ENCODE peak calls at places on chromosomes 4 and X, in seven cellular contexts. One of them, this sample, is unnamed.

GRCh38 chr4:156971168-156971601 is 414 bp downstream of the PDGFC start:
- DNase-seq in CD4-positive, CD25-positive, alpha-beta regulatory T cell: no peak
- DNase-seq in lower lobe of right lung: peak
- DNase-seq in hepatocyte: no peak
- DNase-seq in stomach: peak
- DNase-seq in adrenal gland: peak
- DNase-seq in tibial nerve: no peak
- DNase-seq in this sample: no peak

GRCh38 chrX:51802917-51803688 is 59.9 kb downstream of the GSPT2 start:
- DNase-seq in adrenal gland: peak
- DNase-seq in hepatocyte: peak
- DNase-seq in stomach: peak
- DNase-seq in CD4-positive, CD25-positive, alpha-beta regulatory T cell: peak
- DNase-seq in lower lobe of right lung: peak
- DNase-seq in tibial nerve: no peak
- DNase-seq in this sample: peak

GRCh38 chr4:24076811-24077210 is 187.0 kb upstream of the PPARGC1A start:
- DNase-seq in lower lobe of right lung: no peak
- DNase-seq in adrenal gland: no peak
- DNase-seq in tibial nerve: no peak
- DNase-seq in CD4-positive, CD25-positive, alpha-beta regulatory T cell: no peak
- DNase-seq in stomach: no peak
- DNase-seq in hepatocyte: no peak
- DNase-seq in this sample: no peak

GRCh38 chr4:73897380-73898136 is 28.4 kb downstream of the CXCL1 start:
- DNase-seq in stomach: no peak
- DNase-seq in lower lobe of right lung: no peak
- DNase-seq in tibial nerve: no peak
- DNase-seq in adrenal gland: no peak
- DNase-seq in hepatocyte: no peak
- DNase-seq in CD4-positive, CD25-positive, alpha-beta regulatory T cell: no peak
- DNase-seq in this sample: no peak

GRCh38 chr4:183746305-183747229 is 87.5 kb downstream of the TRAPPC11 start:
- DNase-seq in adrenal gland: no peak
- DNase-seq in tibial nerve: no peak
- DNase-seq in stomach: no peak
- DNase-seq in CD4-positive, CD25-positive, alpha-beta regulatory T cell: no peak
- DNase-seq in lower lobe of right lung: no peak
- DNase-seq in hepatocyte: no peak
- DNase-seq in this sample: no peak

GRCh38 chrX:104330966-104331365 is 76.2 kb upstream of the ESX1 start:
- DNase-seq in stomach: no peak
- DNase-seq in adrenal gland: no peak
- DNase-seq in hepatocyte: no peak
- DNase-seq in tibial nerve: no peak
- DNase-seq in CD4-positive, CD25-positive, alpha-beta regulatory T cell: no peak
- DNase-seq in lower lobe of right lung: no peak
- DNase-seq in this sample: no peak

GRCh38 chrX:81120270-81120935 is 81.3 kb downstream of the HMGN5 start:
- DNase-seq in stomach: no peak
- DNase-seq in hepatocyte: no peak
- DNase-seq in CD4-positive, CD25-positive, alpha-beta regulatory T cell: peak
- DNase-seq in lower lobe of right lung: no peak
- DNase-seq in tibial nerve: no peak
- DNase-seq in adrenal gland: no peak
- DNase-seq in this sample: no peak

GRCh38 chr4:100736651-100737450 is 219.0 kb upstream of the EMCN start:
- DNase-seq in CD4-positive, CD25-positive, alpha-beta regulatory T cell: no peak
- DNase-seq in stomach: no peak
- DNase-seq in hepatocyte: peak
- DNase-seq in lower lobe of right lung: no peak
- DNase-seq in tibial nerve: no peak
- DNase-seq in adrenal gland: no peak
- DNase-seq in this sample: no peak

GRCh38 chrX:53249387-53250042 is 24.5 kb upstream of the KDM5C start:
- DNase-seq in CD4-positive, CD25-positive, alpha-beta regulatory T cell: no peak
- DNase-seq in tibial nerve: no peak
- DNase-seq in stomach: no peak
- DNase-seq in adrenal gland: no peak
- DNase-seq in lower lobe of right lung: no peak
- DNase-seq in hepatocyte: no peak
- DNase-seq in this sample: no peak

GRCh38 chrX:130015181-130015580 is 32.7 kb downstream of the BCORL1 start:
- DNase-seq in hepatocyte: no peak
- DNase-seq in stomach: no peak
- DNase-seq in adrenal gland: no peak
- DNase-seq in lower lobe of right lung: no peak
- DNase-seq in tibial nerve: no peak
- DNase-seq in CD4-positive, CD25-positive, alpha-beta regulatory T cell: no peak
- DNase-seq in this sample: no peak

GRCh38 chr4:124868495-124868894 is 156.0 kb upstream of the ANKRD50 start:
- DNase-seq in lower lobe of right lung: no peak
- DNase-seq in stomach: no peak
- DNase-seq in CD4-positive, CD25-positive, alpha-beta regulatory T cell: no peak
- DNase-seq in adrenal gland: no peak
- DNase-seq in hepatocyte: no peak
- DNase-seq in tibial nerve: no peak
- DNase-seq in this sample: no peak

GRCh38 chrX:19747672-19748610 is 139.5 kb downstream of the SH3KBP1 start:
- DNase-seq in lower lobe of right lung: peak
- DNase-seq in CD4-positive, CD25-positive, alpha-beta regulatory T cell: peak
- DNase-seq in adrenal gland: no peak
- DNase-seq in hepatocyte: no peak
- DNase-seq in stomach: no peak
- DNase-seq in tibial nerve: no peak
- DNase-seq in this sample: peak

GRCh38 chr4:48913346-48913745 is 6.8 kb upstream of the OCIAD2 start:
- DNase-seq in CD4-positive, CD25-positive, alpha-beta regulatory T cell: no peak
- DNase-seq in adrenal gland: peak
- DNase-seq in hepatocyte: no peak
- DNase-seq in tibial nerve: no peak
- DNase-seq in lower lobe of right lung: no peak
- DNase-seq in stomach: no peak
- DNase-seq in this sample: no peak

GRCh38 chr4:15197005-15197404 is 194.7 kb downstream of the CPEB2 start:
- DNase-seq in adrenal gland: no peak
- DNase-seq in hepatocyte: peak
- DNase-seq in stomach: no peak
- DNase-seq in CD4-positive, CD25-positive, alpha-beta regulatory T cell: no peak
- DNase-seq in lower lobe of right lung: no peak
- DNase-seq in tibial nerve: no peak
- DNase-seq in this sample: no peak

GRCh38 chrX:106300656-106301055 is 132.6 kb downstream of the PWWP3B start:
- DNase-seq in lower lobe of right lung: no peak
- DNase-seq in CD4-positive, CD25-positive, alpha-beta regulatory T cell: no peak
- DNase-seq in adrenal gland: no peak
- DNase-seq in hepatocyte: no peak
- DNase-seq in stomach: no peak
- DNase-seq in tibial nerve: no peak
- DNase-seq in this sample: no peak

GRCh38 chrX:63754141-63754859 is 30.7 kb downstream of the ARHGEF9 start:
- DNase-seq in CD4-positive, CD25-positive, alpha-beta regulatory T cell: peak
- DNase-seq in stomach: no peak
- DNase-seq in adrenal gland: peak
- DNase-seq in hepatocyte: peak
- DNase-seq in tibial nerve: no peak
- DNase-seq in lower lobe of right lung: no peak
- DNase-seq in this sample: peak

GRCh38 chrX:40579880-40580536 is 762 bp upstream of the ATP6AP2 start:
- DNase-seq in CD4-positive, CD25-positive, alpha-beta regulatory T cell: no peak
- DNase-seq in tibial nerve: no peak
- DNase-seq in adrenal gland: no peak
- DNase-seq in lower lobe of right lung: no peak
- DNase-seq in stomach: no peak
- DNase-seq in hepatocyte: peak
- DNase-seq in this sample: no peak

GRCh38 chrX:96971812-96972211 is 88.1 kb downstream of the RPA4 start:
- DNase-seq in hepatocyte: no peak
- DNase-seq in tibial nerve: no peak
- DNase-seq in CD4-positive, CD25-positive, alpha-beta regulatory T cell: no peak
- DNase-seq in adrenal gland: no peak
- DNase-seq in stomach: no peak
- DNase-seq in lower lobe of right lung: no peak
- DNase-seq in this sample: no peak

GRCh38 chr4:7410470-7410869 is 24.3 kb downstream of the PSAPL1 start:
- DNase-seq in hepatocyte: no peak
- DNase-seq in lower lobe of right lung: no peak
- DNase-seq in stomach: no peak
- DNase-seq in tibial nerve: no peak
- DNase-seq in CD4-positive, CD25-positive, alpha-beta regulatory T cell: no peak
- DNase-seq in adrenal gland: no peak
- DNase-seq in this sample: no peak

GRCh38 chr4:7412586-7412975 is 22.1 kb downstream of the PSAPL1 start:
- DNase-seq in lower lobe of right lung: no peak
- DNase-seq in stomach: peak
- DNase-seq in adrenal gland: no peak
- DNase-seq in CD4-positive, CD25-positive, alpha-beta regulatory T cell: no peak
- DNase-seq in tibial nerve: no peak
- DNase-seq in hepatocyte: no peak
- DNase-seq in this sample: no peak

GRCh38 chr4:7414046-7414445 is 20.7 kb downstream of the PSAPL1 start:
- DNase-seq in lower lobe of right lung: no peak
- DNase-seq in adrenal gland: no peak
- DNase-seq in stomach: peak
- DNase-seq in tibial nerve: no peak
- DNase-seq in CD4-positive, CD25-positive, alpha-beta regulatory T cell: no peak
- DNase-seq in hepatocyte: no peak
- DNase-seq in this sample: no peak

GRCh38 chr4:7411491-7411890 is 23.2 kb downstream of the PSAPL1 start:
- DNase-seq in lower lobe of right lung: no peak
- DNase-seq in tibial nerve: no peak
- DNase-seq in adrenal gland: no peak
- DNase-seq in stomach: peak
- DNase-seq in CD4-positive, CD25-positive, alpha-beta regulatory T cell: no peak
- DNase-seq in hepatocyte: no peak
- DNase-seq in this sample: no peak

GRCh38 chr4:7411896-7412585 is 22.7 kb downstream of the PSAPL1 start:
- DNase-seq in adrenal gland: no peak
- DNase-seq in CD4-positive, CD25-positive, alpha-beta regulatory T cell: no peak
- DNase-seq in lower lobe of right lung: peak
- DNase-seq in hepatocyte: no peak
- DNase-seq in stomach: peak
- DNase-seq in tibial nerve: no peak
- DNase-seq in this sample: no peak
- H3K27ac ChIP-seq in adrenal gland: no peak
- H3K27ac ChIP-seq in CD4-positive, CD25-positive, alpha-beta regulatory T cell: no peak
- H3K27ac ChIP-seq in lower lobe of right lung: no peak
- H3K27ac ChIP-seq in hepatocyte: no peak
- H3K27ac ChIP-seq in stomach: no peak
- H3K27ac ChIP-seq in tibial nerve: no peak
- H3K27ac ChIP-seq in this sample: no peak

DNA sequence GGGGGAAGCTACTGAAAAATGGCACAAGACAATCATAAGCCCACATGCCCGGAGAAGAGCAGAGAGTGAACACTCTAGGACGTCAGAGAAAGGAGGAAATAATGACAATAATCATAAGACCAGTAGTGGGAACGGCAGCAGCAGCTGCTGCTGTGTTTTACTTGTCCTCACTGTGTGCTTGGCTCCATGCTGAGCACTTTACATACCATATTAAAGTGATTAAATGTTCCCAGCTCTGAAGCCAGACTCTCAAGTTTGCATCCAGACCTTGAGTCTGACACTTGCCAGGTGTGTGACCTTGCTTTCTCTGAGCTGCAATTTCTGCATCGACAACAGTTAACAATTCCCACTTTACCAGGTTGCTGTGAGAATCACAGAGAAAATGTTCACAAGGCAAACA is 255.4 kb downstream of the SPANXN1 start:
- DNase-seq in hepatocyte: no peak
- DNase-seq in adrenal gland: no peak
- DNase-seq in lower lobe of right lung: no peak
- DNase-seq in stomach: no peak
- DNase-seq in CD4-positive, CD25-positive, alpha-beta regulatory T cell: no peak
- DNase-seq in tibial nerve: no peak
- DNase-seq in this sample: no peak
- H3K27ac ChIP-seq in hepatocyte: no peak
- H3K27ac ChIP-seq in adrenal gland: no peak
- H3K27ac ChIP-seq in lower lobe of right lung: no peak
- H3K27ac ChIP-seq in stomach: no peak
- H3K27ac ChIP-seq in CD4-positive, CD25-positive, alpha-beta regulatory T cell: no peak
- H3K27ac ChIP-seq in tibial nerve: no peak
- H3K27ac ChIP-seq in this sample: no peak

GRCh38 chrX:45070116-45071007 is 130.3 kb downstream of the DIPK2B start:
- DNase-seq in tibial nerve: no peak
- DNase-seq in hepatocyte: peak
- DNase-seq in adrenal gland: no peak
- DNase-seq in lower lobe of right lung: no peak
- DNase-seq in CD4-positive, CD25-positive, alpha-beta regulatory T cell: peak
- DNase-seq in stomach: no peak
- DNase-seq in this sample: no peak
- H3K27ac ChIP-seq in tibial nerve: no peak
- H3K27ac ChIP-seq in hepatocyte: no peak
- H3K27ac ChIP-seq in adrenal gland: no peak
- H3K27ac ChIP-seq in lower lobe of right lung: no peak
- H3K27ac ChIP-seq in CD4-positive, CD25-positive, alpha-beta regulatory T cell: peak
- H3K27ac ChIP-seq in stomach: no peak
- H3K27ac ChIP-seq in this sample: no peak

GRCh38 chr4:88027611-88028608 is 20.5 kb downstream of the PKD2 start:
- DNase-seq in lower lobe of right lung: no peak
- DNase-seq in hepatocyte: peak
- DNase-seq in CD4-positive, CD25-positive, alpha-beta regulatory T cell: no peak
- DNase-seq in adrenal gland: no peak
- DNase-seq in tibial nerve: no peak
- DNase-seq in stomach: no peak
- DNase-seq in this sample: no peak
- H3K27ac ChIP-seq in lower lobe of right lung: no peak
- H3K27ac ChIP-seq in hepatocyte: peak
- H3K27ac ChIP-seq in CD4-positive, CD25-positive, alpha-beta regulatory T cell: no peak
- H3K27ac ChIP-seq in adrenal gland: peak
- H3K27ac ChIP-seq in tibial nerve: no peak
- H3K27ac ChIP-seq in stomach: peak
- H3K27ac ChIP-seq in this sample: no peak

GRCh38 chr4:168524006-168524405 is 27.2 kb downstream of the PALLD start:
- DNase-seq in CD4-positive, CD25-positive, alpha-beta regulatory T cell: no peak
- DNase-seq in adrenal gland: no peak
- DNase-seq in stomach: no peak
- DNase-seq in tibial nerve: no peak
- DNase-seq in hepatocyte: no peak
- DNase-seq in lower lobe of right lung: no peak
- DNase-seq in this sample: no peak

GRCh38 chr4:168524897-168525296 is 28.0 kb downstream of the PALLD start:
- DNase-seq in CD4-positive, CD25-positive, alpha-beta regulatory T cell: no peak
- DNase-seq in lower lobe of right lung: no peak
- DNase-seq in hepatocyte: no peak
- DNase-seq in adrenal gland: no peak
- DNase-seq in tibial nerve: no peak
- DNase-seq in stomach: no peak
- DNase-seq in this sample: no peak

GRCh38 chr4:168527560-168527959 is 30.7 kb downstream of the PALLD start:
- DNase-seq in CD4-positive, CD25-positive, alpha-beta regulatory T cell: no peak
- DNase-seq in lower lobe of right lung: no peak
- DNase-seq in adrenal gland: no peak
- DNase-seq in hepatocyte: no peak
- DNase-seq in tibial nerve: no peak
- DNase-seq in stomach: no peak
- DNase-seq in this sample: no peak

GRCh38 chr4:168531305-168531704 is 34.5 kb downstream of the PALLD start:
- DNase-seq in tibial nerve: no peak
- DNase-seq in stomach: no peak
- DNase-seq in lower lobe of right lung: no peak
- DNase-seq in hepatocyte: no peak
- DNase-seq in adrenal gland: no peak
- DNase-seq in CD4-positive, CD25-positive, alpha-beta regulatory T cell: no peak
- DNase-seq in this sample: no peak

GRCh38 chr4:168528131-168528949 is 31.5 kb downstream of the PALLD start:
- DNase-seq in lower lobe of right lung: no peak
- DNase-seq in adrenal gland: no peak
- DNase-seq in CD4-positive, CD25-positive, alpha-beta regulatory T cell: no peak
- DNase-seq in hepatocyte: no peak
- DNase-seq in stomach: no peak
- DNase-seq in tibial nerve: no peak
- DNase-seq in this sample: no peak
- H3K27ac ChIP-seq in lower lobe of right lung: no peak
- H3K27ac ChIP-seq in adrenal gland: no peak
- H3K27ac ChIP-seq in CD4-positive, CD25-positive, alpha-beta regulatory T cell: no peak
- H3K27ac ChIP-seq in hepatocyte: no peak
- H3K27ac ChIP-seq in stomach: no peak
- H3K27ac ChIP-seq in tibial nerve: no peak
- H3K27ac ChIP-seq in this sample: no peak